ENCODE peak calls at places on chromosomes 5 and 9, in ten cellular contexts. One of them, this sample, is unnamed.

GRCh38 chr5:55750063-55750462 is 12.2 kb downstream of the DDX4 start:
- DNase-seq in AG10803: no peak
- DNase-seq in ascending aorta: no peak
- DNase-seq in Panc1: no peak
- DNase-seq in pancreas: peak; percentile 49
- DNase-seq in foreskin fibroblast: no peak
- DNase-seq in cardiac fibroblast: no peak
- DNase-seq in PC-3: no peak
- DNase-seq in fibroblast of the aortic adventitia: no peak
- DNase-seq in transverse colon: no peak
- DNase-seq in this sample: no peak

GRCh38 chr5:163565931-163566608 is 60.7 kb downstream of the MAT2B start:
- DNase-seq in fibroblast of the aortic adventitia: peak; percentile 30
- DNase-seq in foreskin fibroblast: peak; percentile 17
- DNase-seq in PC-3: peak; percentile 38
- DNase-seq in AG10803: peak; percentile 28
- DNase-seq in Panc1: no peak
- DNase-seq in pancreas: no peak
- DNase-seq in ascending aorta: no peak
- DNase-seq in transverse colon: peak; percentile 15
- DNase-seq in cardiac fibroblast: peak; percentile 32
- DNase-seq in this sample: no peak

GRCh38 chr9:126615251-126615790 is 1.6 kb downstream of the LMX1B start:
- DNase-seq in pancreas: no peak
- DNase-seq in cardiac fibroblast: no peak
- DNase-seq in foreskin fibroblast: no peak
- DNase-seq in AG10803: peak; percentile 9
- DNase-seq in fibroblast of the aortic adventitia: no peak
- DNase-seq in transverse colon: peak; percentile 22
- DNase-seq in PC-3: no peak
- DNase-seq in ascending aorta: no peak
- DNase-seq in Panc1: no peak
- DNase-seq in this sample: no peak

GRCh38 chr5:34026089-34026761 is 16.8 kb downstream of the C1QTNF3 start:
- DNase-seq in foreskin fibroblast: no peak
- DNase-seq in ascending aorta: no peak
- DNase-seq in Panc1: no peak
- DNase-seq in PC-3: no peak
- DNase-seq in pancreas: peak; percentile 79
- DNase-seq in cardiac fibroblast: no peak
- DNase-seq in fibroblast of the aortic adventitia: no peak
- DNase-seq in AG10803: no peak
- DNase-seq in transverse colon: no peak
- DNase-seq in this sample: no peak

GRCh38 chr5:163649522-163649921 is 144.1 kb downstream of the MAT2B start:
- DNase-seq in fibroblast of the aortic adventitia: peak; percentile 29
- DNase-seq in pancreas: peak; percentile 15
- DNase-seq in Panc1: peak; percentile 8
- DNase-seq in foreskin fibroblast: peak; percentile 21
- DNase-seq in AG10803: peak; percentile 38
- DNase-seq in cardiac fibroblast: peak; percentile 88
- DNase-seq in ascending aorta: no peak
- DNase-seq in transverse colon: no peak
- DNase-seq in PC-3: no peak
- DNase-seq in this sample: peak; percentile 67

GRCh38 chr5:171745602-171746001 is 40.0 kb upstream of the SMIM23 start:
- DNase-seq in transverse colon: no peak
- DNase-seq in AG10803: peak; percentile 4
- DNase-seq in Panc1: no peak
- DNase-seq in cardiac fibroblast: no peak
- DNase-seq in pancreas: no peak
- DNase-seq in foreskin fibroblast: peak; percentile 21
- DNase-seq in fibroblast of the aortic adventitia: peak; percentile 13
- DNase-seq in PC-3: no peak
- DNase-seq in ascending aorta: no peak
- DNase-seq in this sample: peak; percentile 38

GRCh38 chr5:154385236-154385512 is 60.6 kb upstream of the SAP30L start:
- DNase-seq in pancreas: no peak
- DNase-seq in foreskin fibroblast: no peak
- DNase-seq in cardiac fibroblast: no peak
- DNase-seq in Panc1: no peak
- DNase-seq in fibroblast of the aortic adventitia: no peak
- DNase-seq in transverse colon: peak; percentile 19
- DNase-seq in AG10803: no peak
- DNase-seq in PC-3: no peak
- DNase-seq in ascending aorta: no peak
- DNase-seq in this sample: no peak

GRCh38 chr9:36968574-36969215 is 65.4 kb downstream of the PAX5 start:
- DNase-seq in cardiac fibroblast: no peak
- DNase-seq in foreskin fibroblast: no peak
- DNase-seq in Panc1: no peak
- DNase-seq in ascending aorta: no peak
- DNase-seq in pancreas: no peak
- DNase-seq in transverse colon: no peak
- DNase-seq in fibroblast of the aortic adventitia: no peak
- DNase-seq in PC-3: no peak
- DNase-seq in AG10803: no peak
- DNase-seq in this sample: no peak

GRCh38 chr9:18067553-18068120 is 406.3 kb upstream of the ADAMTSL1 start:
- DNase-seq in PC-3: no peak
- DNase-seq in pancreas: no peak
- DNase-seq in ascending aorta: no peak
- DNase-seq in transverse colon: no peak
- DNase-seq in AG10803: no peak
- DNase-seq in Panc1: no peak
- DNase-seq in fibroblast of the aortic adventitia: no peak
- DNase-seq in cardiac fibroblast: no peak
- DNase-seq in foreskin fibroblast: no peak
- DNase-seq in this sample: no peak

GRCh38 chr5:102152906-102153787 is 142.9 kb downstream of the SLCO4C1 start:
- DNase-seq in cardiac fibroblast: peak; percentile 28
- DNase-seq in ascending aorta: no peak
- DNase-seq in pancreas: no peak
- DNase-seq in fibroblast of the aortic adventitia: peak; percentile 23
- DNase-seq in AG10803: no peak
- DNase-seq in Panc1: peak; percentile 7
- DNase-seq in transverse colon: no peak
- DNase-seq in foreskin fibroblast: no peak
- DNase-seq in PC-3: peak; percentile 68
- DNase-seq in this sample: no peak

GRCh38 chr9:8430945-8431344 is 631.4 kb upstream of the DMAC1 start:
- DNase-seq in foreskin fibroblast: no peak
- DNase-seq in pancreas: no peak
- DNase-seq in transverse colon: no peak
- DNase-seq in Panc1: no peak
- DNase-seq in cardiac fibroblast: no peak
- DNase-seq in PC-3: no peak
- DNase-seq in AG10803: no peak
- DNase-seq in fibroblast of the aortic adventitia: no peak
- DNase-seq in ascending aorta: no peak
- DNase-seq in this sample: no peak

GRCh38 chr5:360277-361027 is 38.9 kb downstream of the AHRR start:
- DNase-seq in ascending aorta: no peak
- DNase-seq in AG10803: no peak
- DNase-seq in fibroblast of the aortic adventitia: no peak
- DNase-seq in PC-3: no peak
- DNase-seq in Panc1: no peak
- DNase-seq in transverse colon: no peak
- DNase-seq in foreskin fibroblast: no peak
- DNase-seq in cardiac fibroblast: no peak
- DNase-seq in pancreas: no peak
- DNase-seq in this sample: no peak

GRCh38 chr9:89690334-89690912 is 85.6 kb downstream of the GADD45G start:
- DNase-seq in pancreas: no peak
- DNase-seq in fibroblast of the aortic adventitia: no peak
- DNase-seq in foreskin fibroblast: no peak
- DNase-seq in transverse colon: no peak
- DNase-seq in PC-3: no peak
- DNase-seq in ascending aorta: no peak
- DNase-seq in Panc1: no peak
- DNase-seq in cardiac fibroblast: no peak
- DNase-seq in AG10803: no peak
- DNase-seq in this sample: peak; percentile 22

GRCh38 chr5:137560414-137560813 is 61.3 kb upstream of the SPOCK1 start:
- DNase-seq in ascending aorta: no peak
- DNase-seq in transverse colon: no peak
- DNase-seq in AG10803: no peak
- DNase-seq in fibroblast of the aortic adventitia: no peak
- DNase-seq in cardiac fibroblast: peak; percentile 64
- DNase-seq in foreskin fibroblast: no peak
- DNase-seq in Panc1: no peak
- DNase-seq in PC-3: peak; percentile 76
- DNase-seq in pancreas: no peak
- DNase-seq in this sample: no peak

GRCh38 chr9:130461218-130461630 is 16.5 kb downstream of the ASS1 start:
- DNase-seq in AG10803: no peak
- DNase-seq in transverse colon: peak; percentile 63
- DNase-seq in foreskin fibroblast: no peak
- DNase-seq in pancreas: peak; percentile 47
- DNase-seq in Panc1: peak; percentile 12
- DNase-seq in fibroblast of the aortic adventitia: peak; percentile 31
- DNase-seq in ascending aorta: no peak
- DNase-seq in PC-3: peak; percentile 60
- DNase-seq in cardiac fibroblast: peak; percentile 28
- DNase-seq in this sample: no peak

GRCh38 chr5:143143973-143144372 is 259.5 kb downstream of the NR3C1 start:
- DNase-seq in AG10803: no peak
- DNase-seq in transverse colon: no peak
- DNase-seq in ascending aorta: no peak
- DNase-seq in fibroblast of the aortic adventitia: peak; percentile 56
- DNase-seq in PC-3: peak; percentile 22
- DNase-seq in pancreas: no peak
- DNase-seq in Panc1: no peak
- DNase-seq in cardiac fibroblast: peak; percentile 72
- DNase-seq in foreskin fibroblast: no peak
- DNase-seq in this sample: no peak

DNA sequence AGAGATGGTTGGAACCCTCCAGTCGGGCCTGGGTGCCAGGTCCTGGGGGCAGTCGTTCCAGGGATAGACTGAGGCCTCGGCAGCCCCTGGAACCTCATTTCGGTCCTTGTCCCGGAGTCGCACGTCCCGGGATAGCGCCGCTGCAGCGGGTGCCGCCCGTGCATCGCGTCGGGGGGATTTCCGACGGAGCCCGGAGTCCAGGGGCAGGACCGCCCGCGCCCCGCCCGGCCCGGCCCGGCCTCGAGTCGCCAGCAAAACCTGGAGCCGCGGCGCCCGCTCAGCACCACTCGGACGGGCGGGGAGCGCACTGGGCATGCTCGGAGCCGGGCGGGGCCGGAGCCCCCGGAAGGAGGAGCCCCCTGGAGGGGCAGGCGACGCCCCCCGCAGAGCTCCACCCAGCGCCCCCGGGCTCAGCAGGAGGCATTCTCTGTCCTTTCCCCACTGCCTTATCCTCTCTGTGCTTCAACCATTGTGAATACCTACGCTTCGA is 1.6 kb upstream of the PTPN3 start:
- DNase-seq in pancreas: peak; percentile 81
- DNase-seq in foreskin fibroblast: peak; percentile 17
- DNase-seq in cardiac fibroblast: peak; percentile 34
- DNase-seq in fibroblast of the aortic adventitia: no peak
- DNase-seq in AG10803: no peak
- DNase-seq in transverse colon: peak; percentile 72
- DNase-seq in Panc1: no peak
- DNase-seq in PC-3: peak; percentile 64
- DNase-seq in ascending aorta: peak; percentile 82
- DNase-seq in this sample: no peak
- H3K4me3 ChIP-seq in pancreas: peak overlapping the region; percentile 33
- H3K4me3 ChIP-seq in foreskin fibroblast: peak overlapping the region; percentile 16
- H3K4me3 ChIP-seq in cardiac fibroblast: peak overlapping the region; percentile 41
- H3K4me3 ChIP-seq in fibroblast of the aortic adventitia: no peak overlapping the region
- H3K4me3 ChIP-seq in AG10803: no peak overlapping the region
- H3K4me3 ChIP-seq in transverse colon: no peak overlapping the region
- H3K4me3 ChIP-seq in Panc1: peak overlapping the region; percentile 72
- H3K4me3 ChIP-seq in PC-3: peak overlapping the region; percentile 70
- H3K4me3 ChIP-seq in ascending aorta: peak overlapping the region; percentile 84
- H3K4me3 ChIP-seq in this sample: peak overlapping the region; percentile 55

GRCh38 chr9:976805-977360 is 428 bp downstream of the DMRT3 start:
- DNase-seq in PC-3: peak; percentile 11
- DNase-seq in foreskin fibroblast: no peak
- DNase-seq in pancreas: no peak
- DNase-seq in AG10803: no peak
- DNase-seq in cardiac fibroblast: no peak
- DNase-seq in ascending aorta: no peak
- DNase-seq in transverse colon: no peak
- DNase-seq in fibroblast of the aortic adventitia: no peak
- DNase-seq in Panc1: no peak
- DNase-seq in this sample: no peak
- TF ChIP-seq CTCF in PC-3: no peak
- TF ChIP-seq CTCF in foreskin fibroblast: no peak
- TF ChIP-seq CTCF in pancreas: no peak
- TF ChIP-seq CTCF in AG10803: no peak
- TF ChIP-seq CTCF in cardiac fibroblast: no peak
- TF ChIP-seq CTCF in ascending aorta: no peak
- TF ChIP-seq CTCF in transverse colon: no peak
- TF ChIP-seq CTCF in fibroblast of the aortic adventitia: no peak
- TF ChIP-seq CTCF in Panc1: no peak
- TF ChIP-seq CTCF in this sample: no peak

DNA sequence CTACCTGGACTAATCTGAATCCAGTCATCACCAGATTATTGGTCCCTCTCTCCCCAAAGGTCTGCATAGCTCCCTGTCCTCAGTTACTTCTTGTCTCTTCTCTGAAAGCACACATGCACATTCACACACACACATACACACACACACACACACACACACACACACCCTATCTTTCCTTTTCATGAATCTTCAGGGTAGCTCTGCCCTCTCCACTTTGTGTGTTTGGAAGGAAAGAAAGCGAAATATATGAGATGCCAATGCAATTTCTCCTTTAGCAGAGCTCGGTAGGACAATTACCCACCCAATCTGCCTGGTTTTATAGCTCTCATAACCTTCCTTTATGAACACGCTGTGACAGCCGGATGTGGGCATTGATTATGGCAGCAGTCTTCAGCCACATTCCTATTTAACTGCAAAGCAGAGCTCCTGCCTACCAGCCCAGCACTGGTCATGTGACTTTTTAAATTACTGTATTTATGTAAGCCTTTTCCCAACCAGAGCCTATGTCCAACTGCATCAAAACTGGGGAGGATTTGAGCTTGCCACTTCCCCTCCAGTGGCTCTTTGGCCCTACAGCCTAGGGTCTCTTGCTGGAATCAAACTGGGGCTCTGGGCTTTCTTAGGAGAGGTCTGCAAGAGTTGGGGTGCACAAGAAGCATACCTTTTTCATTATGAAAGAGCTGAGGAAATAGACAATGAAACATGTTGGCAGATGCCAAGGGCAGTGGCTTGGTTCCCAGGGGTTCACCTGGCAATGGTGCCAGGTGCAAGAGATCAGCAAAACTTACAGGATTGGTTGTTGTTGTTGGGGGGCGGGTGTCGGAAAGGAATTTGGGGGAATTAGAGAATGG is 20.8 kb upstream of the MATR3 start:
- DNase-seq in pancreas: no peak
- DNase-seq in transverse colon: peak; percentile 85
- DNase-seq in foreskin fibroblast: peak; percentile 57
- DNase-seq in ascending aorta: no peak
- DNase-seq in AG10803: peak; percentile 59
- DNase-seq in cardiac fibroblast: no peak
- DNase-seq in Panc1: no peak
- DNase-seq in PC-3: no peak
- DNase-seq in fibroblast of the aortic adventitia: peak; percentile 34
- DNase-seq in this sample: no peak
- H3K4me3 ChIP-seq in pancreas: no peak overlapping the region
- H3K4me3 ChIP-seq in transverse colon: no peak overlapping the region
- H3K4me3 ChIP-seq in foreskin fibroblast: no peak overlapping the region
- H3K4me3 ChIP-seq in ascending aorta: peak overlapping the region; percentile 71
- H3K4me3 ChIP-seq in AG10803: no peak overlapping the region
- H3K4me3 ChIP-seq in cardiac fibroblast: no peak overlapping the region
- H3K4me3 ChIP-seq in Panc1: peak overlapping the region; percentile 80
- H3K4me3 ChIP-seq in PC-3: no peak overlapping the region
- H3K4me3 ChIP-seq in fibroblast of the aortic adventitia: no peak overlapping the region
- H3K4me3 ChIP-seq in this sample: no peak overlapping the region

GRCh38 chr5:150302301-150303069 is at the start of gene ARSI:
- DNase-seq in ascending aorta: no peak
- DNase-seq in transverse colon: peak; percentile 40
- DNase-seq in pancreas: peak; percentile 27
- DNase-seq in AG10803: peak; percentile 43
- DNase-seq in Panc1: no peak
- DNase-seq in PC-3: peak; percentile 69
- DNase-seq in fibroblast of the aortic adventitia: peak; percentile 22
- DNase-seq in foreskin fibroblast: no peak
- DNase-seq in cardiac fibroblast: peak; percentile 19
- DNase-seq in this sample: no peak
- TF ChIP-seq CTCF in ascending aorta: peak; percentile 31
- TF ChIP-seq CTCF in transverse colon: no peak
- TF ChIP-seq CTCF in pancreas: no peak
- TF ChIP-seq CTCF in AG10803: peak; percentile 24
- TF ChIP-seq CTCF in Panc1: peak; percentile 87
- TF ChIP-seq CTCF in PC-3: peak; percentile 61
- TF ChIP-seq CTCF in fibroblast of the aortic adventitia: peak; percentile 4
- TF ChIP-seq CTCF in foreskin fibroblast: peak; percentile 23
- TF ChIP-seq CTCF in cardiac fibroblast: no peak
- TF ChIP-seq CTCF in this sample: peak; percentile 19